ENCODE peak calls at places on chromosomes 5 and 9, in nine cellular contexts. F is HepG2, T is kidney, Q is upper lobe of right lung, Y is heart left ventricle, C is neuronal stem cell, L is keratinocyte, P is IMR-90, D is GM23248. N is an unnamed sample.
A peak's percentile ranks its signal among the peaks of the same experiment; 100 is the strongest.

GRCh38 chr9:81661339-81661738 is 28.0 kb downstream of the TLE1 start:
- DNase-seq in F (no peak), T (no peak), Q (no peak), Y (no peak), C (no peak), L (no peak), P (no peak), D (no peak), N (no peak)

GRCh38 chr9:105500108-105500766 is 52.4 kb downstream of the FSD1L start:
- DNase-seq in F (no peak), T (no peak), Q (no peak), Y (no peak), C (no peak), L (no peak), P (peak; percentile 12), D (no peak), N (no peak)

GRCh38 chr5:176597417-176598389 is 12.3 kb downstream of the GPRIN1 start:
- DNase-seq in F (no peak), T (peak; percentile 75), Q (no peak), Y (no peak), C (no peak), L (no peak), P (no peak), D (no peak), N (no peak)

GRCh38 chr9:81720450-81721086 is 31.2 kb upstream of the TLE1 start:
- DNase-seq in F (no peak), T (no peak), Q (no peak), Y (no peak), C (no peak), L (no peak), P (no peak), D (no peak), N (no peak)

GRCh38 chr5:90709323-90710148 is 150.9 kb downstream of the ADGRV1 start:
- DNase-seq in F (peak; percentile 27), T (no peak), Q (no peak), Y (peak; percentile 9), C (peak; percentile 27), L (no peak), P (peak; percentile 25), D (peak; percentile 63), N (no peak)

GRCh38 chr5:174410716-174411512 is 313.5 kb upstream of the MSX2 start:
- DNase-seq in F (no peak), T (no peak), Q (no peak), Y (no peak), C (no peak), L (no peak), P (peak; percentile 4), D (peak; percentile 1), N (no peak)

GRCh38 chr9:92807031-92807756 is 42.6 kb upstream of the BICD2 start:
- DNase-seq in F (no peak), T (no peak), Q (no peak), Y (no peak), C (no peak), L (no peak), P (no peak), D (no peak), N (no peak)

GRCh38 chr5:107466233-107466769 is 204.4 kb downstream of the EFNA5 start:
- DNase-seq in F (no peak), T (peak; percentile 87), Q (no peak), Y (no peak), C (peak; percentile 46), L (peak; percentile 91), P (peak; percentile 66), D (no peak), N (no peak)

GRCh38 chr5:156716981-156717380 is 133.1 kb upstream of the PPP1R2B start:
- DNase-seq in F (no peak), T (no peak), Q (no peak), Y (no peak), C (no peak), L (no peak), P (no peak), D (no peak), N (no peak)

GRCh38 chr5:9610344-9610743 is 19.8 kb downstream of the TAS2R1 start:
- DNase-seq in F (no peak), T (no peak), Q (no peak), Y (no peak), C (no peak), L (no peak), P (no peak), D (no peak), N (no peak)

GRCh38 chr5:6660704-6661103 is 27.5 kb downstream of the SRD5A1 start:
- DNase-seq in F (no peak), T (no peak), Q (no peak), Y (no peak), C (no peak), L (no peak), P (no peak), D (no peak), N (no peak)

GRCh38 chr5:6659941-6660684 is 26.9 kb downstream of the SRD5A1 start:
- DNase-seq in F (no peak), T (no peak), Q (no peak), Y (no peak), C (no peak), L (no peak), P (no peak), D (no peak), N (no peak)

GRCh38 chr5:6652025-6652424 is 18.8 kb downstream of the SRD5A1 start:
- DNase-seq in F (no peak), T (no peak), Q (no peak), Y (no peak), C (no peak), L (no peak), P (no peak), D (no peak), N (no peak)

GRCh38 chr5:6656680-6657079 is 23.4 kb downstream of the SRD5A1 start:
- DNase-seq in F (no peak), T (no peak), Q (no peak), Y (no peak), C (no peak), L (no peak), P (no peak), D (no peak), N (no peak)
- H3K4me1 ChIP-seq in F (no peaks in the 10 kb centered on the region), T (no peaks in the 10 kb centered on the region), Q (no peaks in the 10 kb centered on the region), Y (no peaks in the 10 kb centered on the region), C (no peaks in the 10 kb centered on the region), L (no peaks in the 10 kb centered on the region), P (no peaks in the 10 kb centered on the region), D (no peaks in the 10 kb centered on the region), N (no peaks in the 10 kb centered on the region)

DNA sequence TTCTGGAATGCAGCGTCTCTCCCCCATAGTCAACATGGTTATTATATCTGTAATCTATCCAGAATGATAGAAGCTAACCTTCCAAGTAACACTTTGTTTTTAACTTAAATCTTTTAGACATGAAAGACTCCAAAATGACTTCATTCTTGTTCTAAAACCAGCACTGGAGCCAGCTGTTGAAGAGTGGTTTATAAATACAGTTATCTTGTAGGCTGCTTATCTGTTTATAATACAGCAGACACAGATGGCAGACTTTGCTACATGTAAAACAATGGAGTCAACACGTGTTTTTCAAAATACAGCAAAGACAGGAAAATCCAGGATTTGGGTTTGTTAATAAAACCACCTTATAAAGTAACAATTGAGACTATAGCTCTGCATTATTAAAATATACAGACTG is 48.8 kb upstream of the RETREG1 start:
- DNase-seq in F (no peak), T (no peak), Q (no peak), Y (no peak), C (no peak), L (no peak), P (peak; percentile 50), D (no peak), N (no peak)
- H3K36me3 ChIP-seq in F (peaks cover 13% of the 10 kb centered on the region), T (peaks cover 25% of the 10 kb centered on the region), Q (peaks cover 57% of the 10 kb centered on the region), Y (no peaks in the 10 kb centered on the region), C (peaks cover 39% of the 10 kb centered on the region), L (peaks cover 40% of the 10 kb centered on the region), P (peaks cover 52% of the 10 kb centered on the region), D (peaks cover 36% of the 10 kb centered on the region), N (no peaks in the 10 kb centered on the region)

GRCh38 chr5:38465702-38466443 is 90.6 kb downstream of the LIFR start:
- DNase-seq in F (no peak), T (no peak), Q (no peak), Y (no peak), C (no peak), L (no peak), P (no peak), D (no peak), N (no peak)

GRCh38 chr5:38462972-38463633 is 93.3 kb downstream of the LIFR start:
- DNase-seq in F (no peak), T (no peak), Q (no peak), Y (no peak), C (no peak), L (no peak), P (peak; percentile 65), D (peak; percentile 39), N (no peak)

GRCh38 chr5:38465045-38465444 is 91.4 kb downstream of the LIFR start:
- DNase-seq in F (no peak), T (no peak), Q (no peak), Y (no peak), C (no peak), L (no peak), P (peak; percentile 44), D (peak; percentile 32), N (no peak)

GRCh38 chr5:38466444-38467189 is 89.8 kb downstream of the LIFR start:
- DNase-seq in F (no peak), T (peak; percentile 96), Q (peak; percentile 80), Y (peak; percentile 76), C (no peak), L (no peak), P (no peak), D (peak; percentile 39), N (no peak)

GRCh38 chr5:38463634-38464521 is 92.6 kb downstream of the LIFR start:
- DNase-seq in F (peak; percentile 83), T (no peak), Q (no peak), Y (no peak), C (no peak), L (no peak), P (peak; percentile 93), D (peak; percentile 97), N (no peak)
- H3K4me1 ChIP-seq in F (peaks cover 64% of the 10 kb centered on the region), T (peaks cover 51% of the 10 kb centered on the region), Q (peaks cover 39% of the 10 kb centered on the region), Y (peaks cover 54% of the 10 kb centered on the region), C (peaks cover 15% of the 10 kb centered on the region), L (peaks cover 30% of the 10 kb centered on the region), P (peaks cover 45% of the 10 kb centered on the region), D (peaks cover 54% of the 10 kb centered on the region), N (no peaks in the 10 kb centered on the region)

GRCh38 chr9:20351715-20352114 is 270.6 kb downstream of the MLLT3 start:
- DNase-seq in F (no peak), T (no peak), Q (no peak), Y (no peak), C (no peak), L (no peak), P (no peak), D (no peak), N (no peak)
- H3K36me3 ChIP-seq in F (no peaks in the 10 kb centered on the region), T (no peaks in the 10 kb centered on the region), Q (no peaks in the 10 kb centered on the region), Y (no peaks in the 10 kb centered on the region), C (no peaks in the 10 kb centered on the region), L (no peaks in the 10 kb centered on the region), P (peaks cover 3% of the 10 kb centered on the region), D (no peaks in the 10 kb centered on the region), N (no peaks in the 10 kb centered on the region)

N was measured in naive thymus-derived CD4-positive, alpha-beta T cell.